ENCODE peak calls at places on chromosomes 1 and 21, in eight cellular contexts. One of them, this sample, is unnamed.

GRCh38 chr1:8358897-8359616 is 41.1 kb downstream of the SLC45A1 start:
- DNase-seq in stimulated activated CD4-positive, alpha-beta T cell treated with anti-CD3 and anti-CD28 coated beads, Interleukin-12 subunit alpha, Interleukin-12 subunit beta, amount 100 ng/mL, for 48 hours: no peak
- DNase-seq in activated naive CD4-positive, alpha-beta T cell treated with anti-CD3 and anti-CD28 coated beads, Interleukin-2, amount 50 U/mL, for 16 hours: no peak
- DNase-seq in activated CD4-positive, alpha-beta T cell treated with anti-CD3 and anti-CD28 coated beads for 48 hours: no peak
- DNase-seq in HCT116: no peak
- DNase-seq in anterior cingulate cortex: no peak
- DNase-seq in stimulated activated naive CD4-positive, alpha-beta T cell treated with Interleukin-2 at 50 U/mL for 16 hours: no peak
- DNase-seq in HuH-7.5: no peak
- DNase-seq in this sample: no peak

GRCh38 chr1:228085287-228085926 is 2.9 kb downstream of the ARF1 start:
- DNase-seq in activated naive CD4-positive, alpha-beta T cell treated with anti-CD3 and anti-CD28 coated beads, Interleukin-2, amount 50 U/mL, for 16 hours: no peak
- DNase-seq in anterior cingulate cortex: no peak
- DNase-seq in HCT116: no peak
- DNase-seq in HuH-7.5: no peak
- DNase-seq in stimulated activated naive CD4-positive, alpha-beta T cell treated with Interleukin-2 at 50 U/mL for 16 hours: no peak
- DNase-seq in stimulated activated CD4-positive, alpha-beta T cell treated with anti-CD3 and anti-CD28 coated beads, Interleukin-12 subunit alpha, Interleukin-12 subunit beta, amount 100 ng/mL, for 48 hours: no peak
- DNase-seq in activated CD4-positive, alpha-beta T cell treated with anti-CD3 and anti-CD28 coated beads for 48 hours: no peak
- DNase-seq in this sample: peak

GRCh38 chr1:113742515-113742914 is 16.8 kb downstream of the PHTF1 start:
- DNase-seq in stimulated activated CD4-positive, alpha-beta T cell treated with anti-CD3 and anti-CD28 coated beads, Interleukin-12 subunit alpha, Interleukin-12 subunit beta, amount 100 ng/mL, for 48 hours: no peak
- DNase-seq in activated CD4-positive, alpha-beta T cell treated with anti-CD3 and anti-CD28 coated beads for 48 hours: no peak
- DNase-seq in anterior cingulate cortex: no peak
- DNase-seq in HCT116: no peak
- DNase-seq in HuH-7.5: no peak
- DNase-seq in stimulated activated naive CD4-positive, alpha-beta T cell treated with Interleukin-2 at 50 U/mL for 16 hours: no peak
- DNase-seq in activated naive CD4-positive, alpha-beta T cell treated with anti-CD3 and anti-CD28 coated beads, Interleukin-2, amount 50 U/mL, for 16 hours: no peak
- DNase-seq in this sample: peak

GRCh38 chr1:19377812-19378718 is 65.9 kb downstream of the SLC66A1 start:
- DNase-seq in stimulated activated naive CD4-positive, alpha-beta T cell treated with Interleukin-2 at 50 U/mL for 16 hours: peak
- DNase-seq in anterior cingulate cortex: no peak
- DNase-seq in HuH-7.5: no peak
- DNase-seq in stimulated activated CD4-positive, alpha-beta T cell treated with anti-CD3 and anti-CD28 coated beads, Interleukin-12 subunit alpha, Interleukin-12 subunit beta, amount 100 ng/mL, for 48 hours: peak
- DNase-seq in activated naive CD4-positive, alpha-beta T cell treated with anti-CD3 and anti-CD28 coated beads, Interleukin-2, amount 50 U/mL, for 16 hours: no peak
- DNase-seq in HCT116: no peak
- DNase-seq in activated CD4-positive, alpha-beta T cell treated with anti-CD3 and anti-CD28 coated beads for 48 hours: peak
- DNase-seq in this sample: no peak

GRCh38 chr21:42336065-42336464 is 14.7 kb downstream of the TFF2 start:
- DNase-seq in activated naive CD4-positive, alpha-beta T cell treated with anti-CD3 and anti-CD28 coated beads, Interleukin-2, amount 50 U/mL, for 16 hours: no peak
- DNase-seq in activated CD4-positive, alpha-beta T cell treated with anti-CD3 and anti-CD28 coated beads for 48 hours: no peak
- DNase-seq in stimulated activated naive CD4-positive, alpha-beta T cell treated with Interleukin-2 at 50 U/mL for 16 hours: no peak
- DNase-seq in HCT116: no peak
- DNase-seq in HuH-7.5: no peak
- DNase-seq in stimulated activated CD4-positive, alpha-beta T cell treated with anti-CD3 and anti-CD28 coated beads, Interleukin-12 subunit alpha, Interleukin-12 subunit beta, amount 100 ng/mL, for 48 hours: no peak
- DNase-seq in anterior cingulate cortex: no peak
- DNase-seq in this sample: peak

GRCh38 chr1:186102559-186103148 is 272.4 kb downstream of the TPR start:
- DNase-seq in stimulated activated CD4-positive, alpha-beta T cell treated with anti-CD3 and anti-CD28 coated beads, Interleukin-12 subunit alpha, Interleukin-12 subunit beta, amount 100 ng/mL, for 48 hours: no peak
- DNase-seq in activated CD4-positive, alpha-beta T cell treated with anti-CD3 and anti-CD28 coated beads for 48 hours: no peak
- DNase-seq in stimulated activated naive CD4-positive, alpha-beta T cell treated with Interleukin-2 at 50 U/mL for 16 hours: no peak
- DNase-seq in HCT116: no peak
- DNase-seq in HuH-7.5: no peak
- DNase-seq in activated naive CD4-positive, alpha-beta T cell treated with anti-CD3 and anti-CD28 coated beads, Interleukin-2, amount 50 U/mL, for 16 hours: no peak
- DNase-seq in anterior cingulate cortex: no peak
- DNase-seq in this sample: peak

GRCh38 chr1:53074313-53075154 is 12.5 kb downstream of the PODN start:
- DNase-seq in activated CD4-positive, alpha-beta T cell treated with anti-CD3 and anti-CD28 coated beads for 48 hours: no peak
- DNase-seq in stimulated activated CD4-positive, alpha-beta T cell treated with anti-CD3 and anti-CD28 coated beads, Interleukin-12 subunit alpha, Interleukin-12 subunit beta, amount 100 ng/mL, for 48 hours: no peak
- DNase-seq in HuH-7.5: no peak
- DNase-seq in anterior cingulate cortex: no peak
- DNase-seq in activated naive CD4-positive, alpha-beta T cell treated with anti-CD3 and anti-CD28 coated beads, Interleukin-2, amount 50 U/mL, for 16 hours: peak
- DNase-seq in stimulated activated naive CD4-positive, alpha-beta T cell treated with Interleukin-2 at 50 U/mL for 16 hours: no peak
- DNase-seq in HCT116: no peak
- DNase-seq in this sample: no peak

GRCh38 chr1:220990417-220991337 is 111.4 kb downstream of the HLX start:
- DNase-seq in HuH-7.5: no peak
- DNase-seq in stimulated activated CD4-positive, alpha-beta T cell treated with anti-CD3 and anti-CD28 coated beads, Interleukin-12 subunit alpha, Interleukin-12 subunit beta, amount 100 ng/mL, for 48 hours: no peak
- DNase-seq in stimulated activated naive CD4-positive, alpha-beta T cell treated with Interleukin-2 at 50 U/mL for 16 hours: no peak
- DNase-seq in HCT116: peak
- DNase-seq in activated CD4-positive, alpha-beta T cell treated with anti-CD3 and anti-CD28 coated beads for 48 hours: no peak
- DNase-seq in anterior cingulate cortex: no peak
- DNase-seq in activated naive CD4-positive, alpha-beta T cell treated with anti-CD3 and anti-CD28 coated beads, Interleukin-2, amount 50 U/mL, for 16 hours: no peak
- DNase-seq in this sample: peak

GRCh38 chr1:212482352-212483153 is 49.8 kb downstream of the NENF start:
- DNase-seq in HCT116: no peak
- DNase-seq in activated CD4-positive, alpha-beta T cell treated with anti-CD3 and anti-CD28 coated beads for 48 hours: no peak
- DNase-seq in anterior cingulate cortex: no peak
- DNase-seq in HuH-7.5: no peak
- DNase-seq in stimulated activated naive CD4-positive, alpha-beta T cell treated with Interleukin-2 at 50 U/mL for 16 hours: no peak
- DNase-seq in activated naive CD4-positive, alpha-beta T cell treated with anti-CD3 and anti-CD28 coated beads, Interleukin-2, amount 50 U/mL, for 16 hours: no peak
- DNase-seq in stimulated activated CD4-positive, alpha-beta T cell treated with anti-CD3 and anti-CD28 coated beads, Interleukin-12 subunit alpha, Interleukin-12 subunit beta, amount 100 ng/mL, for 48 hours: no peak
- DNase-seq in this sample: no peak

GRCh38 chr1:45275054-45275453 is 51.6 kb upstream of the HPDL start:
- DNase-seq in activated naive CD4-positive, alpha-beta T cell treated with anti-CD3 and anti-CD28 coated beads, Interleukin-2, amount 50 U/mL, for 16 hours: no peak
- DNase-seq in HCT116: no peak
- DNase-seq in anterior cingulate cortex: no peak
- DNase-seq in HuH-7.5: no peak
- DNase-seq in stimulated activated naive CD4-positive, alpha-beta T cell treated with Interleukin-2 at 50 U/mL for 16 hours: no peak
- DNase-seq in activated CD4-positive, alpha-beta T cell treated with anti-CD3 and anti-CD28 coated beads for 48 hours: no peak
- DNase-seq in stimulated activated CD4-positive, alpha-beta T cell treated with anti-CD3 and anti-CD28 coated beads, Interleukin-12 subunit alpha, Interleukin-12 subunit beta, amount 100 ng/mL, for 48 hours: no peak
- DNase-seq in this sample: no peak

GRCh38 chr21:41451753-41452676 is 26.0 kb downstream of the MX1 start:
- DNase-seq in stimulated activated naive CD4-positive, alpha-beta T cell treated with Interleukin-2 at 50 U/mL for 16 hours: no peak
- DNase-seq in anterior cingulate cortex: no peak
- DNase-seq in HuH-7.5: no peak
- DNase-seq in HCT116: no peak
- DNase-seq in stimulated activated CD4-positive, alpha-beta T cell treated with anti-CD3 and anti-CD28 coated beads, Interleukin-12 subunit alpha, Interleukin-12 subunit beta, amount 100 ng/mL, for 48 hours: no peak
- DNase-seq in activated naive CD4-positive, alpha-beta T cell treated with anti-CD3 and anti-CD28 coated beads, Interleukin-2, amount 50 U/mL, for 16 hours: no peak
- DNase-seq in activated CD4-positive, alpha-beta T cell treated with anti-CD3 and anti-CD28 coated beads for 48 hours: no peak
- DNase-seq in this sample: no peak

GRCh38 chr1:232978091-232978634 is 27.8 kb downstream of the NTPCR start:
- DNase-seq in HuH-7.5: no peak
- DNase-seq in anterior cingulate cortex: no peak
- DNase-seq in activated CD4-positive, alpha-beta T cell treated with anti-CD3 and anti-CD28 coated beads for 48 hours: peak
- DNase-seq in HCT116: no peak
- DNase-seq in stimulated activated naive CD4-positive, alpha-beta T cell treated with Interleukin-2 at 50 U/mL for 16 hours: no peak
- DNase-seq in stimulated activated CD4-positive, alpha-beta T cell treated with anti-CD3 and anti-CD28 coated beads, Interleukin-12 subunit alpha, Interleukin-12 subunit beta, amount 100 ng/mL, for 48 hours: no peak
- DNase-seq in activated naive CD4-positive, alpha-beta T cell treated with anti-CD3 and anti-CD28 coated beads, Interleukin-2, amount 50 U/mL, for 16 hours: no peak
- DNase-seq in this sample: peak

GRCh38 chr1:202088216-202088615 is 34.5 kb upstream of the GPR37L1 start:
- DNase-seq in HCT116: no peak
- DNase-seq in activated CD4-positive, alpha-beta T cell treated with anti-CD3 and anti-CD28 coated beads for 48 hours: no peak
- DNase-seq in HuH-7.5: no peak
- DNase-seq in stimulated activated CD4-positive, alpha-beta T cell treated with anti-CD3 and anti-CD28 coated beads, Interleukin-12 subunit alpha, Interleukin-12 subunit beta, amount 100 ng/mL, for 48 hours: no peak
- DNase-seq in stimulated activated naive CD4-positive, alpha-beta T cell treated with Interleukin-2 at 50 U/mL for 16 hours: no peak
- DNase-seq in anterior cingulate cortex: no peak
- DNase-seq in activated naive CD4-positive, alpha-beta T cell treated with anti-CD3 and anti-CD28 coated beads, Interleukin-2, amount 50 U/mL, for 16 hours: no peak
- DNase-seq in this sample: no peak

GRCh38 chr1:32334274-32334861 is 1.7 kb downstream of the MARCKSL1 start:
- DNase-seq in stimulated activated naive CD4-positive, alpha-beta T cell treated with Interleukin-2 at 50 U/mL for 16 hours: no peak
- DNase-seq in activated CD4-positive, alpha-beta T cell treated with anti-CD3 and anti-CD28 coated beads for 48 hours: no peak
- DNase-seq in activated naive CD4-positive, alpha-beta T cell treated with anti-CD3 and anti-CD28 coated beads, Interleukin-2, amount 50 U/mL, for 16 hours: no peak
- DNase-seq in anterior cingulate cortex: no peak
- DNase-seq in HuH-7.5: no peak
- DNase-seq in stimulated activated CD4-positive, alpha-beta T cell treated with anti-CD3 and anti-CD28 coated beads, Interleukin-12 subunit alpha, Interleukin-12 subunit beta, amount 100 ng/mL, for 48 hours: no peak
- DNase-seq in HCT116: no peak
- DNase-seq in this sample: no peak

GRCh38 chr1:94806451-94806861 is 13.7 kb upstream of the SLC44A3 start:
- DNase-seq in HuH-7.5: no peak
- DNase-seq in stimulated activated naive CD4-positive, alpha-beta T cell treated with Interleukin-2 at 50 U/mL for 16 hours: no peak
- DNase-seq in anterior cingulate cortex: no peak
- DNase-seq in stimulated activated CD4-positive, alpha-beta T cell treated with anti-CD3 and anti-CD28 coated beads, Interleukin-12 subunit alpha, Interleukin-12 subunit beta, amount 100 ng/mL, for 48 hours: no peak
- DNase-seq in activated CD4-positive, alpha-beta T cell treated with anti-CD3 and anti-CD28 coated beads for 48 hours: no peak
- DNase-seq in HCT116: no peak
- DNase-seq in activated naive CD4-positive, alpha-beta T cell treated with anti-CD3 and anti-CD28 coated beads, Interleukin-2, amount 50 U/mL, for 16 hours: no peak
- DNase-seq in this sample: peak

GRCh38 chr21:46543306-46543705 is 61.6 kb downstream of the S100B start:
- DNase-seq in activated naive CD4-positive, alpha-beta T cell treated with anti-CD3 and anti-CD28 coated beads, Interleukin-2, amount 50 U/mL, for 16 hours: no peak
- DNase-seq in HuH-7.5: no peak
- DNase-seq in activated CD4-positive, alpha-beta T cell treated with anti-CD3 and anti-CD28 coated beads for 48 hours: no peak
- DNase-seq in HCT116: no peak
- DNase-seq in stimulated activated CD4-positive, alpha-beta T cell treated with anti-CD3 and anti-CD28 coated beads, Interleukin-12 subunit alpha, Interleukin-12 subunit beta, amount 100 ng/mL, for 48 hours: no peak
- DNase-seq in anterior cingulate cortex: no peak
- DNase-seq in stimulated activated naive CD4-positive, alpha-beta T cell treated with Interleukin-2 at 50 U/mL for 16 hours: no peak
- DNase-seq in this sample: no peak

GRCh38 chr1:112906155-112906698 is 49.8 kb downstream of the SLC16A1 start:
- DNase-seq in activated CD4-positive, alpha-beta T cell treated with anti-CD3 and anti-CD28 coated beads for 48 hours: no peak
- DNase-seq in anterior cingulate cortex: no peak
- DNase-seq in stimulated activated naive CD4-positive, alpha-beta T cell treated with Interleukin-2 at 50 U/mL for 16 hours: no peak
- DNase-seq in HCT116: no peak
- DNase-seq in stimulated activated CD4-positive, alpha-beta T cell treated with anti-CD3 and anti-CD28 coated beads, Interleukin-12 subunit alpha, Interleukin-12 subunit beta, amount 100 ng/mL, for 48 hours: no peak
- DNase-seq in activated naive CD4-positive, alpha-beta T cell treated with anti-CD3 and anti-CD28 coated beads, Interleukin-2, amount 50 U/mL, for 16 hours: no peak
- DNase-seq in HuH-7.5: no peak
- DNase-seq in this sample: no peak

GRCh38 chr1:234613992-234614584 is 4.1 kb upstream of the IRF2BP2 start:
- DNase-seq in anterior cingulate cortex: no peak
- DNase-seq in HCT116: no peak
- DNase-seq in stimulated activated CD4-positive, alpha-beta T cell treated with anti-CD3 and anti-CD28 coated beads, Interleukin-12 subunit alpha, Interleukin-12 subunit beta, amount 100 ng/mL, for 48 hours: no peak
- DNase-seq in HuH-7.5: no peak
- DNase-seq in stimulated activated naive CD4-positive, alpha-beta T cell treated with Interleukin-2 at 50 U/mL for 16 hours: no peak
- DNase-seq in activated naive CD4-positive, alpha-beta T cell treated with anti-CD3 and anti-CD28 coated beads, Interleukin-2, amount 50 U/mL, for 16 hours: no peak
- DNase-seq in activated CD4-positive, alpha-beta T cell treated with anti-CD3 and anti-CD28 coated beads for 48 hours: no peak
- DNase-seq in this sample: no peak

GRCh38 chr1:195851804-195852203 is 756.4 kb downstream of the KCNT2 start:
- DNase-seq in activated CD4-positive, alpha-beta T cell treated with anti-CD3 and anti-CD28 coated beads for 48 hours: no peak
- DNase-seq in anterior cingulate cortex: no peak
- DNase-seq in HuH-7.5: no peak
- DNase-seq in activated naive CD4-positive, alpha-beta T cell treated with anti-CD3 and anti-CD28 coated beads, Interleukin-2, amount 50 U/mL, for 16 hours: no peak
- DNase-seq in HCT116: no peak
- DNase-seq in stimulated activated CD4-positive, alpha-beta T cell treated with anti-CD3 and anti-CD28 coated beads, Interleukin-12 subunit alpha, Interleukin-12 subunit beta, amount 100 ng/mL, for 48 hours: no peak
- DNase-seq in stimulated activated naive CD4-positive, alpha-beta T cell treated with Interleukin-2 at 50 U/mL for 16 hours: no peak
- DNase-seq in this sample: no peak

GRCh38 chr1:233389169-233389568 is 61.6 kb downstream of the MAP3K21 start:
- DNase-seq in HCT116: no peak
- DNase-seq in anterior cingulate cortex: no peak
- DNase-seq in activated CD4-positive, alpha-beta T cell treated with anti-CD3 and anti-CD28 coated beads for 48 hours: no peak
- DNase-seq in stimulated activated naive CD4-positive, alpha-beta T cell treated with Interleukin-2 at 50 U/mL for 16 hours: no peak
- DNase-seq in stimulated activated CD4-positive, alpha-beta T cell treated with anti-CD3 and anti-CD28 coated beads, Interleukin-12 subunit alpha, Interleukin-12 subunit beta, amount 100 ng/mL, for 48 hours: no peak
- DNase-seq in activated naive CD4-positive, alpha-beta T cell treated with anti-CD3 and anti-CD28 coated beads, Interleukin-2, amount 50 U/mL, for 16 hours: no peak
- DNase-seq in HuH-7.5: no peak
- DNase-seq in this sample: peak

GRCh38 chr1:43545686-43546387 is 15.2 kb downstream of the PTPRF start:
- DNase-seq in anterior cingulate cortex: peak
- DNase-seq in stimulated activated CD4-positive, alpha-beta T cell treated with anti-CD3 and anti-CD28 coated beads, Interleukin-12 subunit alpha, Interleukin-12 subunit beta, amount 100 ng/mL, for 48 hours: no peak
- DNase-seq in HuH-7.5: peak
- DNase-seq in HCT116: no peak
- DNase-seq in activated CD4-positive, alpha-beta T cell treated with anti-CD3 and anti-CD28 coated beads for 48 hours: peak
- DNase-seq in stimulated activated naive CD4-positive, alpha-beta T cell treated with Interleukin-2 at 50 U/mL for 16 hours: no peak
- DNase-seq in activated naive CD4-positive, alpha-beta T cell treated with anti-CD3 and anti-CD28 coated beads, Interleukin-2, amount 50 U/mL, for 16 hours: no peak
- DNase-seq in this sample: peak

GRCh38 chr1:161182214-161182613 is 4.9 kb upstream of the B4GALT3 start:
- DNase-seq in stimulated activated CD4-positive, alpha-beta T cell treated with anti-CD3 and anti-CD28 coated beads, Interleukin-12 subunit alpha, Interleukin-12 subunit beta, amount 100 ng/mL, for 48 hours: peak
- DNase-seq in HuH-7.5: no peak
- DNase-seq in activated naive CD4-positive, alpha-beta T cell treated with anti-CD3 and anti-CD28 coated beads, Interleukin-2, amount 50 U/mL, for 16 hours: peak
- DNase-seq in anterior cingulate cortex: no peak
- DNase-seq in stimulated activated naive CD4-positive, alpha-beta T cell treated with Interleukin-2 at 50 U/mL for 16 hours: peak
- DNase-seq in activated CD4-positive, alpha-beta T cell treated with anti-CD3 and anti-CD28 coated beads for 48 hours: peak
- DNase-seq in HCT116: no peak
- DNase-seq in this sample: peak

GRCh38 chr1:228098323-228098931 is 4.7 kb downstream of the C1orf35 start:
- DNase-seq in anterior cingulate cortex: no peak
- DNase-seq in activated CD4-positive, alpha-beta T cell treated with anti-CD3 and anti-CD28 coated beads for 48 hours: no peak
- DNase-seq in HCT116: no peak
- DNase-seq in HuH-7.5: peak
- DNase-seq in stimulated activated CD4-positive, alpha-beta T cell treated with anti-CD3 and anti-CD28 coated beads, Interleukin-12 subunit alpha, Interleukin-12 subunit beta, amount 100 ng/mL, for 48 hours: no peak
- DNase-seq in activated naive CD4-positive, alpha-beta T cell treated with anti-CD3 and anti-CD28 coated beads, Interleukin-2, amount 50 U/mL, for 16 hours: no peak
- DNase-seq in stimulated activated naive CD4-positive, alpha-beta T cell treated with Interleukin-2 at 50 U/mL for 16 hours: no peak
- DNase-seq in this sample: no peak

GRCh38 chr1:24875257-24875656 is 54.8 kb downstream of the RUNX3 start:
- DNase-seq in activated CD4-positive, alpha-beta T cell treated with anti-CD3 and anti-CD28 coated beads for 48 hours: no peak
- DNase-seq in HCT116: no peak
- DNase-seq in anterior cingulate cortex: no peak
- DNase-seq in stimulated activated naive CD4-positive, alpha-beta T cell treated with Interleukin-2 at 50 U/mL for 16 hours: no peak
- DNase-seq in HuH-7.5: no peak
- DNase-seq in stimulated activated CD4-positive, alpha-beta T cell treated with anti-CD3 and anti-CD28 coated beads, Interleukin-12 subunit alpha, Interleukin-12 subunit beta, amount 100 ng/mL, for 48 hours: no peak
- DNase-seq in activated naive CD4-positive, alpha-beta T cell treated with anti-CD3 and anti-CD28 coated beads, Interleukin-2, amount 50 U/mL, for 16 hours: no peak
- DNase-seq in this sample: no peak

GRCh38 chr1:89285715-89286380 is 13.2 kb upstream of the GBP5 start:
- DNase-seq in HuH-7.5: no peak
- DNase-seq in activated naive CD4-positive, alpha-beta T cell treated with anti-CD3 and anti-CD28 coated beads, Interleukin-2, amount 50 U/mL, for 16 hours: no peak
- DNase-seq in HCT116: no peak
- DNase-seq in activated CD4-positive, alpha-beta T cell treated with anti-CD3 and anti-CD28 coated beads for 48 hours: no peak
- DNase-seq in stimulated activated CD4-positive, alpha-beta T cell treated with anti-CD3 and anti-CD28 coated beads, Interleukin-12 subunit alpha, Interleukin-12 subunit beta, amount 100 ng/mL, for 48 hours: no peak
- DNase-seq in anterior cingulate cortex: no peak
- DNase-seq in stimulated activated naive CD4-positive, alpha-beta T cell treated with Interleukin-2 at 50 U/mL for 16 hours: no peak
- DNase-seq in this sample: no peak

GRCh38 chr1:41479000-41479807 is 5.3 kb downstream of the EDN2 start:
- DNase-seq in stimulated activated naive CD4-positive, alpha-beta T cell treated with Interleukin-2 at 50 U/mL for 16 hours: no peak
- DNase-seq in HCT116: no peak
- DNase-seq in HuH-7.5: no peak
- DNase-seq in activated naive CD4-positive, alpha-beta T cell treated with anti-CD3 and anti-CD28 coated beads, Interleukin-2, amount 50 U/mL, for 16 hours: no peak
- DNase-seq in anterior cingulate cortex: no peak
- DNase-seq in activated CD4-positive, alpha-beta T cell treated with anti-CD3 and anti-CD28 coated beads for 48 hours: no peak
- DNase-seq in stimulated activated CD4-positive, alpha-beta T cell treated with anti-CD3 and anti-CD28 coated beads, Interleukin-12 subunit alpha, Interleukin-12 subunit beta, amount 100 ng/mL, for 48 hours: no peak
- DNase-seq in this sample: peak

GRCh38 chr21:44723177-44724131 is 12.1 kb upstream of the TSPEAR start:
- DNase-seq in activated naive CD4-positive, alpha-beta T cell treated with anti-CD3 and anti-CD28 coated beads, Interleukin-2, amount 50 U/mL, for 16 hours: no peak
- DNase-seq in stimulated activated naive CD4-positive, alpha-beta T cell treated with Interleukin-2 at 50 U/mL for 16 hours: no peak
- DNase-seq in stimulated activated CD4-positive, alpha-beta T cell treated with anti-CD3 and anti-CD28 coated beads, Interleukin-12 subunit alpha, Interleukin-12 subunit beta, amount 100 ng/mL, for 48 hours: no peak
- DNase-seq in activated CD4-positive, alpha-beta T cell treated with anti-CD3 and anti-CD28 coated beads for 48 hours: peak
- DNase-seq in HCT116: no peak
- DNase-seq in HuH-7.5: no peak
- DNase-seq in anterior cingulate cortex: no peak
- DNase-seq in this sample: no peak

GRCh38 chr1:218510153-218510772 is 165.1 kb downstream of the TGFB2 start:
- DNase-seq in anterior cingulate cortex: no peak
- DNase-seq in activated CD4-positive, alpha-beta T cell treated with anti-CD3 and anti-CD28 coated beads for 48 hours: no peak
- DNase-seq in stimulated activated naive CD4-positive, alpha-beta T cell treated with Interleukin-2 at 50 U/mL for 16 hours: no peak
- DNase-seq in HCT116: no peak
- DNase-seq in activated naive CD4-positive, alpha-beta T cell treated with anti-CD3 and anti-CD28 coated beads, Interleukin-2, amount 50 U/mL, for 16 hours: no peak
- DNase-seq in HuH-7.5: no peak
- DNase-seq in stimulated activated CD4-positive, alpha-beta T cell treated with anti-CD3 and anti-CD28 coated beads, Interleukin-12 subunit alpha, Interleukin-12 subunit beta, amount 100 ng/mL, for 48 hours: no peak
- DNase-seq in this sample: no peak

GRCh38 chr21:25735895-25736597 is 1.3 kb downstream of the GABPA start:
- DNase-seq in stimulated activated CD4-positive, alpha-beta T cell treated with anti-CD3 and anti-CD28 coated beads, Interleukin-12 subunit alpha, Interleukin-12 subunit beta, amount 100 ng/mL, for 48 hours: peak
- DNase-seq in stimulated activated naive CD4-positive, alpha-beta T cell treated with Interleukin-2 at 50 U/mL for 16 hours: no peak
- DNase-seq in HuH-7.5: no peak
- DNase-seq in anterior cingulate cortex: no peak
- DNase-seq in activated CD4-positive, alpha-beta T cell treated with anti-CD3 and anti-CD28 coated beads for 48 hours: no peak
- DNase-seq in HCT116: no peak
- DNase-seq in activated naive CD4-positive, alpha-beta T cell treated with anti-CD3 and anti-CD28 coated beads, Interleukin-2, amount 50 U/mL, for 16 hours: no peak
- DNase-seq in this sample: peak

This sample was measured in fibroblast of villous mesenchyme.